ENCODE peak calls at places on chromosomes 4 and X, in ten cellular contexts. U is naive thymus-derived CD8-positive, alpha-beta T cell; R is NCI-H1436; A is stimulated activated CD4-positive, alpha-beta T cell treated with anti-CD3 and anti-CD28 coated beads, Interleukin-2, amount 100 ng/mL, for 48 hours; N is GM20000; F is myocyte; O is activated CD8-positive, alpha-beta memory T cell treated with anti-CD3 and anti-CD28 coated beads for 1 hour; L is non-pigmented ciliary epithelial cell; W is uterus; B is activated CD4-positive, alpha-beta T cell treated with anti-CD3 and anti-CD28 coated beads, Interleukin-2, amount 10 ng/mL, durations not matched to agents 7 days and 5 days. X is an unnamed sample.

GRCh38 chrX:101051153-101051548 is 760 bp downstream of the TRMT2B start:
- DNase-seq in L (no peak), O (no peak), R (no peak), F (no peak), A (peak; percentile 2), U (no peak), N (peak; percentile 4), B (no peak), W (no peak), X (no peak)

GRCh38 chrX:139931646-139932076 is 1.2 kb downstream of the ATP11C start:
- DNase-seq in R (no peak), F (no peak), O (no peak), L (no peak), A (no peak), N (no peak), U (no peak), W (no peak), B (no peak), X (no peak)

GRCh38 chr4:48653217-48654014 is 126.7 kb downstream of the FRYL start:
- DNase-seq in B (no peak), O (no peak), N (no peak), F (peak; percentile 49), U (no peak), A (no peak), W (no peak), L (no peak), R (no peak), X (no peak)

GRCh38 chrX:33726281-33727160 is 405.6 kb downstream of the FAM47A start:
- DNase-seq in U (no peak), N (no peak), A (no peak), O (no peak), B (no peak), L (no peak), R (no peak), F (no peak), W (peak; percentile 40), X (no peak)

GRCh38 chr4:83240379-83240875 is 44.2 kb downstream of the COQ2 start:
- DNase-seq in F (no peak), L (no peak), B (no peak), U (no peak), O (no peak), W (no peak), R (no peak), A (no peak), N (peak; percentile 38), X (no peak)

GRCh38 chr4:138972956-138973819 is 42.4 kb upstream of the NOCT start:
- DNase-seq in U (no peak), O (no peak), B (no peak), W (no peak), A (no peak), R (peak; percentile 24), L (no peak), N (no peak), F (no peak), X (peak; percentile 3)

GRCh38 chr4:20354120-20354519 is 102.4 kb downstream of the SLIT2 start:
- DNase-seq in L (no peak), N (no peak), B (no peak), O (no peak), W (no peak), R (no peak), F (no peak), U (no peak), A (no peak), X (no peak)

GRCh38 chr4:26206981-26207380 is 113.8 kb upstream of the RBPJ start:
- DNase-seq in W (no peak), U (no peak), O (no peak), L (no peak), F (no peak), B (no peak), R (no peak), A (no peak), N (no peak), X (peak; percentile 21)

GRCh38 chr4:143558823-143559756 is 45.6 kb downstream of the SMARCA5 start:
- DNase-seq in B (peak; percentile 69), L (no peak), U (peak; percentile 56), W (peak; percentile 46), N (peak; percentile 83), A (peak; percentile 46), R (peak; percentile 75), F (peak; percentile 4), O (peak; percentile 32), X (peak; percentile 41)

GRCh38 chrX:1164322-1165288 is 47.8 kb downstream of the CRLF2 start:
- DNase-seq in F (no peak), U (no peak), L (no peak), B (peak; percentile 28), A (no peak), W (no peak), N (peak; percentile 48), R (no peak), O (no peak), X (no peak)

GRCh38 chr4:142416121-142416520 is 430.0 kb downstream of the INPP4B start:
- DNase-seq in F (peak; percentile 89), R (no peak), N (no peak), A (no peak), L (no peak), B (no peak), U (no peak), O (no peak), W (no peak), X (no peak)

GRCh38 chr4:19614171-19614570 is 637.5 kb upstream of the SLIT2 start:
- DNase-seq in F (no peak), L (no peak), A (no peak), U (no peak), B (no peak), O (no peak), N (no peak), R (no peak), W (no peak), X (no peak)

GRCh38 chr4:14679906-14680305 is 322.4 kb upstream of the CPEB2 start:
- DNase-seq in L (no peak), N (no peak), A (no peak), F (peak; percentile 76), O (no peak), W (no peak), R (no peak), U (no peak), B (no peak), X (no peak)

GRCh38 chrX:7147978-7148824 is at the start of gene PUDP:
- DNase-seq in A (peak; percentile 85), U (peak; percentile 84), R (peak; percentile 76), F (peak; percentile 80), L (no peak), O (peak; percentile 72), B (peak; percentile 81), N (peak; percentile 92), W (peak; percentile 91), X (peak; percentile 37)

GRCh38 chr4:96009720-96010119 is 169.8 kb downstream of the PDHA2 start:
- DNase-seq in O (no peak), W (no peak), R (no peak), L (peak; percentile 22), U (no peak), F (peak; percentile 14), A (no peak), B (no peak), N (no peak), X (no peak)

GRCh38 chr4:77358315-77358928 is 201.4 kb downstream of the CCNG2 start:
- DNase-seq in N (peak; percentile 57), B (peak; percentile 22), L (peak; percentile 9), A (no peak), U (no peak), R (no peak), F (peak; percentile 59), O (no peak), W (no peak), X (peak; percentile 8)

GRCh38 chrX:108419401-108419800 is 18.8 kb downstream of the COL4A6 start:
- DNase-seq in B (no peak), A (no peak), R (no peak), O (no peak), F (no peak), L (no peak), N (no peak), U (no peak), W (no peak), X (no peak)

GRCh38 chrX:18676050-18676449 is 4.1 kb upstream of the RS1 start:
- DNase-seq in L (no peak), O (no peak), N (no peak), F (no peak), R (no peak), W (no peak), A (no peak), U (no peak), B (no peak), X (no peak)

GRCh38 chrX:1784773-1785172 is 169.9 kb downstream of the ASMT start:
- DNase-seq in W (no peak), B (no peak), L (no peak), N (no peak), U (no peak), F (no peak), A (no peak), R (no peak), O (no peak), X (no peak)

GRCh38 chr4:56186808-56187523 is 200.3 kb downstream of the AASDH start:
- DNase-seq in F (peak; percentile 2), B (no peak), L (no peak), U (no peak), R (peak; percentile 39), W (no peak), N (no peak), O (no peak), A (no peak), X (no peak)

GRCh38 chr4:184844742-184845141 is 19.0 kb upstream of the ACSL1 start:
- DNase-seq in B (no peak), N (no peak), F (no peak), A (no peak), R (no peak), W (no peak), U (no peak), L (no peak), O (no peak), X (no peak)

GRCh38 chrX:103376979-103377324 is 614 bp downstream of the BEX3 start:
- DNase-seq in U (no peak), O (no peak), N (no peak), A (no peak), R (peak; percentile 3), W (no peak), F (peak; percentile 46), B (no peak), L (no peak), X (peak; percentile 28)

GRCh38 chr4:92305148-92305877 is 1.5 kb downstream of the GRID2 start:
- DNase-seq in O (no peak), B (no peak), R (peak; percentile 3), U (no peak), A (no peak), N (peak; percentile 23), W (no peak), F (peak; percentile 50), L (no peak), X (peak; percentile 39)

GRCh38 chrX:103533428-103534216 is 14.3 kb upstream of the RAB40A start:
- DNase-seq in A (peak; percentile 66), U (peak; percentile 42), N (peak; percentile 13), L (no peak), B (peak; percentile 68), W (peak; percentile 82), F (peak; percentile 71), O (peak; percentile 19), R (peak; percentile 31), X (peak; percentile 60)

GRCh38 chrX:10972731-10973130 is 138.4 kb upstream of the HCCS start:
- DNase-seq in U (no peak), R (no peak), F (peak; percentile 7), L (no peak), O (no peak), A (no peak), B (no peak), N (no peak), W (no peak), X (no peak)

GRCh38 chr4:26050671-26051070 is 136.7 kb downstream of the SMIM20 start:
- DNase-seq in R (no peak), N (no peak), O (no peak), F (no peak), B (no peak), L (no peak), W (no peak), A (no peak), U (no peak), X (no peak)

GRCh38 chr4:113727802-113728201 is 33.7 kb downstream of the CAMK2D start:
- DNase-seq in B (no peak), W (no peak), L (no peak), O (no peak), A (no peak), U (no peak), F (no peak), R (no peak), N (no peak), X (no peak)

GRCh38 chr4:62117879-62118278 is 917.8 kb downstream of the ADGRL3 start:
- DNase-seq in B (no peak), R (no peak), A (no peak), W (no peak), U (no peak), F (no peak), O (no peak), N (no peak), L (no peak), X (no peak)

X was measured in NCI-H1694 treated with DMSO at 0.1 percent for 48 hours.